ENCODE peak calls at places on chromosomes 11 and 22, in six cellular contexts. One of them, this sample, is unnamed.

GRCh38 chr22:39893526-39893925 is at the start of gene ENTHD1:
- DNase-seq in mesendoderm: no peak
- DNase-seq in mesenchymal stem cell: no peak
- DNase-seq in H9: peak; percentile 38
- DNase-seq in IMR-90: no peak
- DNase-seq in trophoblast cell: no peak
- DNase-seq in this sample: no peak

GRCh38 chr11:20933958-20934357 is 264.6 kb downstream of the NELL1 start:
- DNase-seq in IMR-90: no peak
- DNase-seq in mesendoderm: no peak
- DNase-seq in H9: no peak
- DNase-seq in mesenchymal stem cell: no peak
- DNase-seq in trophoblast cell: no peak
- DNase-seq in this sample: no peak

GRCh38 chr22:37752189-37753061 is 55.3 kb upstream of the GCAT start:
- DNase-seq in trophoblast cell: peak; percentile 96
- DNase-seq in mesendoderm: peak; percentile 73
- DNase-seq in mesenchymal stem cell: peak; percentile 90
- DNase-seq in IMR-90: peak; percentile 85
- DNase-seq in H9: no peak
- DNase-seq in this sample: peak; percentile 30

GRCh38 chr11:49208006-49208721 is at the start of gene FOLH1:
- DNase-seq in trophoblast cell: no peak
- DNase-seq in mesenchymal stem cell: no peak
- DNase-seq in H9: peak; percentile 42
- DNase-seq in IMR-90: no peak
- DNase-seq in mesendoderm: peak; percentile 66
- DNase-seq in this sample: peak; percentile 5

GRCh38 chr22:44493206-44493605 is 4.8 kb downstream of the RTL6 start:
- DNase-seq in trophoblast cell: no peak
- DNase-seq in IMR-90: no peak
- DNase-seq in H9: no peak
- DNase-seq in mesendoderm: no peak
- DNase-seq in mesenchymal stem cell: no peak
- DNase-seq in this sample: no peak

GRCh38 chr11:1044160-1044559 is 7.6 kb upstream of the MUC6 start:
- DNase-seq in trophoblast cell: no peak
- DNase-seq in H9: no peak
- DNase-seq in mesendoderm: no peak
- DNase-seq in IMR-90: no peak
- DNase-seq in mesenchymal stem cell: no peak
- DNase-seq in this sample: no peak

GRCh38 chr11:8330416-8330815 is 66.7 kb upstream of the LMO1 start:
- DNase-seq in mesendoderm: no peak
- DNase-seq in IMR-90: no peak
- DNase-seq in mesenchymal stem cell: no peak
- DNase-seq in trophoblast cell: no peak
- DNase-seq in H9: no peak
- DNase-seq in this sample: no peak

GRCh38 chr22:49756201-49756600 is 71.5 kb downstream of the BRD1 start:
- DNase-seq in H9: no peak
- DNase-seq in trophoblast cell: no peak
- DNase-seq in IMR-90: no peak
- DNase-seq in mesendoderm: no peak
- DNase-seq in mesenchymal stem cell: no peak
- DNase-seq in this sample: no peak

GRCh38 chr22:21564411-21564810 is 3.1 kb upstream of the UBE2L3 start:
- DNase-seq in IMR-90: no peak
- DNase-seq in trophoblast cell: no peak
- DNase-seq in mesendoderm: no peak
- DNase-seq in mesenchymal stem cell: no peak
- DNase-seq in H9: no peak
- DNase-seq in this sample: no peak

GRCh38 chr11:64619196-64619595 is 28.2 kb downstream of the SLC22A12 start:
- DNase-seq in IMR-90: no peak
- DNase-seq in trophoblast cell: no peak
- DNase-seq in H9: no peak
- DNase-seq in mesendoderm: no peak
- DNase-seq in mesenchymal stem cell: no peak
- DNase-seq in this sample: no peak

GRCh38 chr11:18836415-18836814 is 44.8 kb upstream of the PTPN5 start:
- DNase-seq in IMR-90: no peak
- DNase-seq in mesendoderm: peak; percentile 21
- DNase-seq in H9: no peak
- DNase-seq in trophoblast cell: no peak
- DNase-seq in mesenchymal stem cell: peak; percentile 1
- DNase-seq in this sample: no peak

GRCh38 chr11:70738661-70739060 is 340.3 kb downstream of the CTTN start:
- DNase-seq in H9: no peak
- DNase-seq in trophoblast cell: no peak
- DNase-seq in IMR-90: no peak
- DNase-seq in mesenchymal stem cell: no peak
- DNase-seq in mesendoderm: no peak
- DNase-seq in this sample: no peak

GRCh38 chr22:27090595-27090994 is 433.2 kb downstream of the MIAT start:
- DNase-seq in H9: no peak
- DNase-seq in mesenchymal stem cell: no peak
- DNase-seq in trophoblast cell: no peak
- DNase-seq in mesendoderm: no peak
- DNase-seq in IMR-90: no peak
- DNase-seq in this sample: no peak

GRCh38 chr22:49182416-49182815 is 645.3 kb downstream of the BRD1 start:
- DNase-seq in mesendoderm: no peak
- DNase-seq in H9: no peak
- DNase-seq in mesenchymal stem cell: no peak
- DNase-seq in IMR-90: no peak
- DNase-seq in trophoblast cell: no peak
- DNase-seq in this sample: no peak

GRCh38 chr22:32267011-32267410 is 11.9 kb upstream of the SLC5A4 start:
- DNase-seq in IMR-90: no peak
- DNase-seq in H9: no peak
- DNase-seq in mesendoderm: no peak
- DNase-seq in mesenchymal stem cell: no peak
- DNase-seq in trophoblast cell: no peak
- DNase-seq in this sample: no peak

GRCh38 chr22:27113211-27114030 is 456.0 kb downstream of the MIAT start:
- DNase-seq in trophoblast cell: no peak
- DNase-seq in mesendoderm: peak; percentile 83
- DNase-seq in mesenchymal stem cell: peak; percentile 99
- DNase-seq in H9: no peak
- DNase-seq in IMR-90: peak; percentile 97
- DNase-seq in this sample: no peak

GRCh38 chr11:14314127-14314526 is 44.9 kb downstream of the RRAS2 start:
- DNase-seq in mesenchymal stem cell: no peak
- DNase-seq in mesendoderm: no peak
- DNase-seq in H9: no peak
- DNase-seq in IMR-90: no peak
- DNase-seq in trophoblast cell: no peak
- DNase-seq in this sample: no peak

GRCh38 chr11:20192641-20193040 is 32.4 kb upstream of the DBX1 start:
- DNase-seq in mesendoderm: no peak
- DNase-seq in IMR-90: no peak
- DNase-seq in mesenchymal stem cell: no peak
- DNase-seq in H9: no peak
- DNase-seq in trophoblast cell: peak; percentile 70
- DNase-seq in this sample: no peak

GRCh38 chr11:64619811-64620285 is 28.8 kb downstream of the SLC22A12 start:
- DNase-seq in IMR-90: peak; percentile 49
- DNase-seq in H9: peak; percentile 76
- DNase-seq in mesenchymal stem cell: peak; percentile 27
- DNase-seq in mesendoderm: peak; percentile 85
- DNase-seq in trophoblast cell: no peak
- DNase-seq in this sample: no peak

GRCh38 chr11:45233121-45233803 is 52.9 kb downstream of the SYT13 start:
- DNase-seq in H9: peak; percentile 86
- DNase-seq in IMR-90: peak; percentile 37
- DNase-seq in mesenchymal stem cell: peak; percentile 54
- DNase-seq in trophoblast cell: peak; percentile 57
- DNase-seq in mesendoderm: peak; percentile 73
- DNase-seq in this sample: peak; percentile 60

GRCh38 chr11:24155792-24156191 is 341.1 kb upstream of the LUZP2 start:
- DNase-seq in mesenchymal stem cell: no peak
- DNase-seq in trophoblast cell: no peak
- DNase-seq in IMR-90: no peak
- DNase-seq in mesendoderm: peak; percentile 44
- DNase-seq in H9: peak; percentile 63
- DNase-seq in this sample: no peak

GRCh38 chr11:116415095-116415494 is 357.7 kb downstream of the BUD13 start:
- DNase-seq in H9: no peak
- DNase-seq in trophoblast cell: no peak
- DNase-seq in IMR-90: no peak
- DNase-seq in mesendoderm: peak; percentile 91
- DNase-seq in mesenchymal stem cell: no peak
- DNase-seq in this sample: no peak

GRCh38 chr22:49576241-49577141 is 251.2 kb downstream of the BRD1 start:
- DNase-seq in IMR-90: no peak
- DNase-seq in mesenchymal stem cell: no peak
- DNase-seq in mesendoderm: no peak
- DNase-seq in trophoblast cell: no peak
- DNase-seq in H9: peak; percentile 22
- DNase-seq in this sample: no peak

GRCh38 chr11:82718307-82718706 is 15.4 kb downstream of the FAM181B start:
- DNase-seq in mesenchymal stem cell: peak; percentile 49
- DNase-seq in H9: peak; percentile 50
- DNase-seq in mesendoderm: peak; percentile 63
- DNase-seq in trophoblast cell: no peak
- DNase-seq in IMR-90: peak; percentile 49
- DNase-seq in this sample: peak; percentile 57

GRCh38 chr22:40960137-40960536 is 9.0 kb downstream of the RBX1 start:
- DNase-seq in mesendoderm: peak; percentile 52
- DNase-seq in H9: no peak
- DNase-seq in IMR-90: no peak
- DNase-seq in trophoblast cell: no peak
- DNase-seq in mesenchymal stem cell: no peak
- DNase-seq in this sample: no peak

DNA sequence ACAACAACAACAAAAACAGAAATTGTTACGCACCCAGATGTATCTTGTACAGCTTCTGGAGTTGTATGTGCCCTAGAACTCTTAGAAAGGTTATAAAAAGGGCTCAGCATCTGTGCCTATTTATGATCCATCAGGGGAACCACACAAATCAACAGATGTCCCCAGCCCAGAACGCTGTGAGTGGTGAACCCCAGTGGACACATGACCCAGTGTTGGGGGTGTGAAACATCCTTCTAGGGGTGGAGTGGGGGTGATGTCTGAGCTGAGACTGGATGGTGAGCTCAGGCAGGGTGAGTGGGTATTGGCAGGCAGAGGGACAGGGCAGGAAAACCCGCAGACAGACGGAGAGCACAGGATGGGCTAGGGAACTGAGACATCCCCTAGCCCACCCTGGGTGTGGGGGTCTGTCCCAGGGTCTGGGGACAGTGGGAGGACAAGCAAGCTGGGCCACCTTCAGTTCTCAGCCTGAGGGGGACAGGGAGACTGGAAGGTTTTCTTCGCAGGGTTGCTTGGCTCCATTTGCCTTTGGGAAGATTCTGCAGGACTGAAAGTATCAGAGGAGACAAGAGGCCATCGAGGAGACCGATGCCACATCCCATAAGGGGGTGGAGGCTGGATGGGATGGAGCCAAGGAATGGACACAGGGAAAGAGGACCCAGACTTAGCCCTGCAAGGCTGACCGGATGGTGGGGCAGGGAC is 5.8 kb upstream of the EMID1 start:
- DNase-seq in mesenchymal stem cell: no peak
- DNase-seq in IMR-90: no peak
- DNase-seq in trophoblast cell: no peak
- DNase-seq in mesendoderm: no peak
- DNase-seq in H9: no peak
- DNase-seq in this sample: no peak
- H2BK120ac ChIP-seq in mesenchymal stem cell: no peak overlapping the region
- H2BK120ac ChIP-seq in IMR-90: no peak overlapping the region
- H2BK120ac ChIP-seq in trophoblast cell: no peak overlapping the region
- H2BK120ac ChIP-seq in mesendoderm: no peak overlapping the region
- H2BK120ac ChIP-seq in H9: no peak overlapping the region
- H2BK120ac ChIP-seq in this sample: no peak overlapping the region

GRCh38 chr11:76911415-76911808 is 50.7 kb downstream of the ACER3 start:
- DNase-seq in H9: no peak
- DNase-seq in trophoblast cell: no peak
- DNase-seq in mesenchymal stem cell: no peak
- DNase-seq in mesendoderm: no peak
- DNase-seq in IMR-90: no peak
- DNase-seq in this sample: no peak
- H3K9ac ChIP-seq in H9: no peak overlapping the region
- H3K9ac ChIP-seq in trophoblast cell: no peak overlapping the region
- H3K9ac ChIP-seq in mesenchymal stem cell: peak overlapping the region; percentile 86
- H3K9ac ChIP-seq in mesendoderm: no peak overlapping the region
- H3K9ac ChIP-seq in IMR-90: no peak overlapping the region
- H3K9ac ChIP-seq in this sample: no peak overlapping the region

GRCh38 chr11:15801126-15801525 is 555.2 kb downstream of the SOX6 start:
- DNase-seq in IMR-90: no peak
- DNase-seq in mesenchymal stem cell: no peak
- DNase-seq in H9: no peak
- DNase-seq in trophoblast cell: no peak
- DNase-seq in mesendoderm: no peak
- DNase-seq in this sample: no peak

GRCh38 chr11:15794361-15795150 is 561.8 kb downstream of the SOX6 start:
- DNase-seq in mesendoderm: no peak
- DNase-seq in H9: no peak
- DNase-seq in trophoblast cell: no peak
- DNase-seq in IMR-90: no peak
- DNase-seq in mesenchymal stem cell: no peak
- DNase-seq in this sample: no peak

GRCh38 chr11:15793032-15793996 is 563.0 kb downstream of the SOX6 start:
- DNase-seq in H9: no peak
- DNase-seq in trophoblast cell: no peak
- DNase-seq in mesenchymal stem cell: peak; percentile 96
- DNase-seq in mesendoderm: no peak
- DNase-seq in IMR-90: peak; percentile 94
- DNase-seq in this sample: no peak

GRCh38 chr11:15800121-15800800 is 556.1 kb downstream of the SOX6 start:
- DNase-seq in H9: no peak
- DNase-seq in mesendoderm: peak; percentile 16
- DNase-seq in trophoblast cell: peak; percentile 52
- DNase-seq in mesenchymal stem cell: peak; percentile 86
- DNase-seq in IMR-90: peak; percentile 86
- DNase-seq in this sample: no peak

GRCh38 chr11:15795378-15795777 is 561.0 kb downstream of the SOX6 start:
- DNase-seq in H9: no peak
- DNase-seq in mesendoderm: no peak
- DNase-seq in trophoblast cell: no peak
- DNase-seq in IMR-90: no peak
- DNase-seq in mesenchymal stem cell: no peak
- DNase-seq in this sample: no peak
- H2BK120ac ChIP-seq in H9: no peak overlapping the region
- H2BK120ac ChIP-seq in mesendoderm: no peak overlapping the region
- H2BK120ac ChIP-seq in trophoblast cell: no peak overlapping the region
- H2BK120ac ChIP-seq in IMR-90: peak overlapping the region; percentile 14
- H2BK120ac ChIP-seq in mesenchymal stem cell: no peak overlapping the region
- H2BK120ac ChIP-seq in this sample: no peak overlapping the region

GRCh38 chr11:35163707-35164496 is 24.9 kb downstream of the CD44 start:
- DNase-seq in H9: no peak
- DNase-seq in mesendoderm: peak; percentile 72
- DNase-seq in IMR-90: peak; percentile 31
- DNase-seq in trophoblast cell: no peak
- DNase-seq in mesenchymal stem cell: no peak
- DNase-seq in this sample: no peak
- H3K9ac ChIP-seq in H9: no peak overlapping the region
- H3K9ac ChIP-seq in mesendoderm: no peak overlapping the region
- H3K9ac ChIP-seq in IMR-90: no peak overlapping the region
- H3K9ac ChIP-seq in trophoblast cell: no peak overlapping the region
- H3K9ac ChIP-seq in mesenchymal stem cell: peak overlapping the region; percentile 90
- H3K9ac ChIP-seq in this sample: no peak overlapping the region